ENCODE peak calls at places on chromosomes 12 and 14, in eight cellular contexts. One of them, this sample, is unnamed.

GRCh38 chr14:49879683-49880204 is 13.1 kb upstream of the ARF6 start:
- DNase-seq in kidney epithelial cell: peak
- DNase-seq in WERI-Rb-1: peak
- DNase-seq in fibroblast of pulmonary artery: peak
- DNase-seq in Calu3: peak
- DNase-seq in fibroblast of lung: peak
- DNase-seq in foreskin keratinocyte: peak
- DNase-seq in CD4-positive, alpha-beta T cell: peak
- DNase-seq in this sample: peak

GRCh38 chr12:45349911-45350310 is 134.0 kb downstream of the ANO6 start:
- DNase-seq in kidney epithelial cell: no peak
- DNase-seq in WERI-Rb-1: no peak
- DNase-seq in fibroblast of pulmonary artery: peak
- DNase-seq in Calu3: no peak
- DNase-seq in fibroblast of lung: peak
- DNase-seq in foreskin keratinocyte: no peak
- DNase-seq in CD4-positive, alpha-beta T cell: no peak
- DNase-seq in this sample: no peak

GRCh38 chr12:132423251-132424117 is 66.5 kb upstream of the FBRSL1 start:
- DNase-seq in kidney epithelial cell: no peak
- DNase-seq in WERI-Rb-1: no peak
- DNase-seq in fibroblast of pulmonary artery: no peak
- DNase-seq in Calu3: no peak
- DNase-seq in fibroblast of lung: no peak
- DNase-seq in foreskin keratinocyte: no peak
- DNase-seq in CD4-positive, alpha-beta T cell: no peak
- DNase-seq in this sample: no peak

GRCh38 chr14:22602011-22602410 is 3.9 kb downstream of the ABHD4 start:
- DNase-seq in kidney epithelial cell: no peak
- DNase-seq in WERI-Rb-1: no peak
- DNase-seq in fibroblast of pulmonary artery: no peak
- DNase-seq in Calu3: no peak
- DNase-seq in fibroblast of lung: no peak
- DNase-seq in foreskin keratinocyte: no peak
- DNase-seq in CD4-positive, alpha-beta T cell: no peak
- DNase-seq in this sample: no peak

GRCh38 chr12:24562761-24563392 is 386.0 kb downstream of the BCAT1 start:
- DNase-seq in kidney epithelial cell: no peak
- DNase-seq in WERI-Rb-1: peak
- DNase-seq in fibroblast of pulmonary artery: peak
- DNase-seq in Calu3: peak
- DNase-seq in fibroblast of lung: peak
- DNase-seq in foreskin keratinocyte: peak
- DNase-seq in CD4-positive, alpha-beta T cell: no peak
- DNase-seq in this sample: no peak

GRCh38 chr14:43003845-43004244 is 1397.2 kb downstream of the LRFN5 start:
- DNase-seq in kidney epithelial cell: no peak
- DNase-seq in WERI-Rb-1: no peak
- DNase-seq in fibroblast of pulmonary artery: peak
- DNase-seq in Calu3: no peak
- DNase-seq in fibroblast of lung: peak
- DNase-seq in foreskin keratinocyte: no peak
- DNase-seq in CD4-positive, alpha-beta T cell: no peak
- DNase-seq in this sample: no peak

GRCh38 chr14:60723218-60724079 is 702 bp downstream of the SIX4 start:
- DNase-seq in kidney epithelial cell: no peak
- DNase-seq in WERI-Rb-1: peak
- DNase-seq in fibroblast of pulmonary artery: peak
- DNase-seq in Calu3: peak
- DNase-seq in fibroblast of lung: peak
- DNase-seq in foreskin keratinocyte: peak
- DNase-seq in CD4-positive, alpha-beta T cell: peak
- DNase-seq in this sample: peak

GRCh38 chr14:68286667-68287066 is 467.1 kb downstream of the RAD51B start:
- DNase-seq in kidney epithelial cell: peak
- DNase-seq in WERI-Rb-1: no peak
- DNase-seq in fibroblast of pulmonary artery: no peak
- DNase-seq in Calu3: no peak
- DNase-seq in fibroblast of lung: no peak
- DNase-seq in foreskin keratinocyte: peak
- DNase-seq in CD4-positive, alpha-beta T cell: no peak
- DNase-seq in this sample: peak

GRCh38 chr12:9334026-9334692 is 126.0 kb upstream of the PZP start:
- DNase-seq in kidney epithelial cell: no peak
- DNase-seq in WERI-Rb-1: no peak
- DNase-seq in fibroblast of pulmonary artery: no peak
- DNase-seq in Calu3: no peak
- DNase-seq in fibroblast of lung: peak
- DNase-seq in foreskin keratinocyte: peak
- DNase-seq in CD4-positive, alpha-beta T cell: no peak
- DNase-seq in this sample: no peak

GRCh38 chr12:131735153-131735456 is 24.2 kb downstream of the SFSWAP start:
- DNase-seq in kidney epithelial cell: no peak
- DNase-seq in WERI-Rb-1: no peak
- DNase-seq in fibroblast of pulmonary artery: no peak
- DNase-seq in Calu3: no peak
- DNase-seq in fibroblast of lung: no peak
- DNase-seq in foreskin keratinocyte: no peak
- DNase-seq in CD4-positive, alpha-beta T cell: no peak
- DNase-seq in this sample: no peak

GRCh38 chr14:75297417-75298040 is 18.9 kb downstream of the FOS start:
- DNase-seq in kidney epithelial cell: no peak
- DNase-seq in WERI-Rb-1: no peak
- DNase-seq in fibroblast of pulmonary artery: no peak
- DNase-seq in Calu3: no peak
- DNase-seq in fibroblast of lung: no peak
- DNase-seq in foreskin keratinocyte: no peak
- DNase-seq in CD4-positive, alpha-beta T cell: no peak
- DNase-seq in this sample: no peak

GRCh38 chr14:70784886-70785285 is 24.4 kb downstream of the MAP3K9 start:
- DNase-seq in kidney epithelial cell: no peak
- DNase-seq in WERI-Rb-1: no peak
- DNase-seq in fibroblast of pulmonary artery: no peak
- DNase-seq in Calu3: no peak
- DNase-seq in fibroblast of lung: no peak
- DNase-seq in foreskin keratinocyte: no peak
- DNase-seq in CD4-positive, alpha-beta T cell: no peak
- DNase-seq in this sample: no peak

GRCh38 chr14:89409961-89410360 is 7.1 kb downstream of the FOXN3 start:
- DNase-seq in kidney epithelial cell: no peak
- DNase-seq in WERI-Rb-1: no peak
- DNase-seq in fibroblast of pulmonary artery: no peak
- DNase-seq in Calu3: no peak
- DNase-seq in fibroblast of lung: no peak
- DNase-seq in foreskin keratinocyte: no peak
- DNase-seq in CD4-positive, alpha-beta T cell: no peak
- DNase-seq in this sample: no peak

GRCh38 chr12:57452181-57452936 is 2.7 kb upstream of the INHBE start:
- DNase-seq in kidney epithelial cell: no peak
- DNase-seq in WERI-Rb-1: peak
- DNase-seq in fibroblast of pulmonary artery: peak
- DNase-seq in Calu3: no peak
- DNase-seq in fibroblast of lung: peak
- DNase-seq in foreskin keratinocyte: no peak
- DNase-seq in CD4-positive, alpha-beta T cell: no peak
- DNase-seq in this sample: peak

GRCh38 chr12:132218915-132219314 is 74.7 kb downstream of the NOC4L start:
- DNase-seq in kidney epithelial cell: no peak
- DNase-seq in WERI-Rb-1: peak
- DNase-seq in fibroblast of pulmonary artery: no peak
- DNase-seq in Calu3: peak
- DNase-seq in fibroblast of lung: no peak
- DNase-seq in foreskin keratinocyte: no peak
- DNase-seq in CD4-positive, alpha-beta T cell: peak
- DNase-seq in this sample: no peak

GRCh38 chr12:19856389-19856788 is 417.1 kb downstream of the AEBP2 start:
- DNase-seq in kidney epithelial cell: no peak
- DNase-seq in WERI-Rb-1: no peak
- DNase-seq in fibroblast of pulmonary artery: peak
- DNase-seq in Calu3: no peak
- DNase-seq in fibroblast of lung: peak
- DNase-seq in foreskin keratinocyte: no peak
- DNase-seq in CD4-positive, alpha-beta T cell: no peak
- DNase-seq in this sample: no peak

GRCh38 chr12:13701502-13701901 is 279.9 kb downstream of the GRIN2B start:
- DNase-seq in kidney epithelial cell: no peak
- DNase-seq in WERI-Rb-1: no peak
- DNase-seq in fibroblast of pulmonary artery: no peak
- DNase-seq in Calu3: no peak
- DNase-seq in fibroblast of lung: no peak
- DNase-seq in foreskin keratinocyte: no peak
- DNase-seq in CD4-positive, alpha-beta T cell: no peak
- DNase-seq in this sample: no peak

GRCh38 chr12:13707829-13708228 is 273.6 kb downstream of the GRIN2B start:
- DNase-seq in kidney epithelial cell: no peak
- DNase-seq in WERI-Rb-1: no peak
- DNase-seq in fibroblast of pulmonary artery: no peak
- DNase-seq in Calu3: no peak
- DNase-seq in fibroblast of lung: no peak
- DNase-seq in foreskin keratinocyte: no peak
- DNase-seq in CD4-positive, alpha-beta T cell: no peak
- DNase-seq in this sample: no peak

GRCh38 chr12:13698001-13698400 is 283.4 kb downstream of the GRIN2B start:
- DNase-seq in kidney epithelial cell: no peak
- DNase-seq in WERI-Rb-1: no peak
- DNase-seq in fibroblast of pulmonary artery: no peak
- DNase-seq in Calu3: no peak
- DNase-seq in fibroblast of lung: no peak
- DNase-seq in foreskin keratinocyte: no peak
- DNase-seq in CD4-positive, alpha-beta T cell: no peak
- DNase-seq in this sample: no peak

GRCh38 chr12:13702401-13702800 is 279.0 kb downstream of the GRIN2B start:
- DNase-seq in kidney epithelial cell: no peak
- DNase-seq in WERI-Rb-1: peak
- DNase-seq in fibroblast of pulmonary artery: no peak
- DNase-seq in Calu3: no peak
- DNase-seq in fibroblast of lung: no peak
- DNase-seq in foreskin keratinocyte: no peak
- DNase-seq in CD4-positive, alpha-beta T cell: no peak
- DNase-seq in this sample: no peak
- TF ChIP-seq CTCF in kidney epithelial cell: no peak
- TF ChIP-seq CTCF in WERI-Rb-1: no peak
- TF ChIP-seq CTCF in fibroblast of pulmonary artery: no peak
- TF ChIP-seq CTCF in Calu3: no peak
- TF ChIP-seq CTCF in fibroblast of lung: no peak
- TF ChIP-seq CTCF in foreskin keratinocyte: no peak
- TF ChIP-seq CTCF in CD4-positive, alpha-beta T cell: no peak
- TF ChIP-seq CTCF in this sample: no peak

GRCh38 chr14:33676135-33676566 is 274.7 kb downstream of the EGLN3 start:
- DNase-seq in kidney epithelial cell: no peak
- DNase-seq in WERI-Rb-1: peak
- DNase-seq in fibroblast of pulmonary artery: peak
- DNase-seq in Calu3: peak
- DNase-seq in fibroblast of lung: peak
- DNase-seq in foreskin keratinocyte: no peak
- DNase-seq in CD4-positive, alpha-beta T cell: no peak
- DNase-seq in this sample: no peak
- TF ChIP-seq CTCF in kidney epithelial cell: peak
- TF ChIP-seq CTCF in WERI-Rb-1: peak
- TF ChIP-seq CTCF in fibroblast of pulmonary artery: peak
- TF ChIP-seq CTCF in Calu3: no peak
- TF ChIP-seq CTCF in fibroblast of lung: peak
- TF ChIP-seq CTCF in foreskin keratinocyte: peak
- TF ChIP-seq CTCF in CD4-positive, alpha-beta T cell: no peak
- TF ChIP-seq CTCF in this sample: peak

GRCh38 chr12:56346663-56347062 is 8.0 kb downstream of the IL23A start:
- DNase-seq in kidney epithelial cell: no peak
- DNase-seq in WERI-Rb-1: peak
- DNase-seq in fibroblast of pulmonary artery: no peak
- DNase-seq in Calu3: no peak
- DNase-seq in fibroblast of lung: no peak
- DNase-seq in foreskin keratinocyte: no peak
- DNase-seq in CD4-positive, alpha-beta T cell: no peak
- DNase-seq in this sample: no peak
- TF ChIP-seq CTCF in kidney epithelial cell: no peak
- TF ChIP-seq CTCF in WERI-Rb-1: peak
- TF ChIP-seq CTCF in fibroblast of pulmonary artery: peak
- TF ChIP-seq CTCF in Calu3: no peak
- TF ChIP-seq CTCF in fibroblast of lung: no peak
- TF ChIP-seq CTCF in foreskin keratinocyte: peak
- TF ChIP-seq CTCF in CD4-positive, alpha-beta T cell: no peak
- TF ChIP-seq CTCF in this sample: peak

DNA sequence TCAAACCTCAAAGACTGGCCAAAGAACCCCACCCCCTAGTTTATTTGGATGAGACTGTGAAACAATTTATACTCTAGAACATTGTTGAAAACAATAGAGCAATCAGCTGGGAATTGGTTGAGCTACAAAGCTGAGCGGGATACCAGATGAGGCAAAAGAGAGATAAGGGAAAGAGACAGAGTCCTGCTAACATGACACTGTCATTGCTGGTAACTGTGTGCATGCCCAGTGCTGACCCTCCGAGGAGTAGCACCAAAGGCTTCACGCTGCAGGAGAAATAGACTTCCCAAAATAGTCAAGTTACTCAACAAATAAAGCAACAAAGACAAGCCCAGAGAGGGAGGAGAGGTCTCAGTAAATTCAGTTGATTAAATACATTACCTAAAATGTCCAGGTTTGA is 63.6 kb downstream of the RASSF8 start:
- DNase-seq in kidney epithelial cell: no peak
- DNase-seq in WERI-Rb-1: no peak
- DNase-seq in fibroblast of pulmonary artery: no peak
- DNase-seq in Calu3: no peak
- DNase-seq in fibroblast of lung: no peak
- DNase-seq in foreskin keratinocyte: no peak
- DNase-seq in CD4-positive, alpha-beta T cell: no peak
- DNase-seq in this sample: no peak
- TF ChIP-seq CTCF in kidney epithelial cell: no peak
- TF ChIP-seq CTCF in WERI-Rb-1: no peak
- TF ChIP-seq CTCF in fibroblast of pulmonary artery: no peak
- TF ChIP-seq CTCF in Calu3: no peak
- TF ChIP-seq CTCF in fibroblast of lung: no peak
- TF ChIP-seq CTCF in foreskin keratinocyte: no peak
- TF ChIP-seq CTCF in CD4-positive, alpha-beta T cell: no peak
- TF ChIP-seq CTCF in this sample: no peak

GRCh38 chr12:108611884-108612415 is 14.1 kb upstream of the TMEM119 start:
- DNase-seq in kidney epithelial cell: peak
- DNase-seq in WERI-Rb-1: peak
- DNase-seq in fibroblast of pulmonary artery: peak
- DNase-seq in Calu3: peak
- DNase-seq in fibroblast of lung: peak
- DNase-seq in foreskin keratinocyte: peak
- DNase-seq in CD4-positive, alpha-beta T cell: no peak
- DNase-seq in this sample: peak
- TF ChIP-seq CTCF in kidney epithelial cell: peak
- TF ChIP-seq CTCF in WERI-Rb-1: peak
- TF ChIP-seq CTCF in fibroblast of pulmonary artery: peak
- TF ChIP-seq CTCF in Calu3: no peak
- TF ChIP-seq CTCF in fibroblast of lung: peak
- TF ChIP-seq CTCF in foreskin keratinocyte: peak
- TF ChIP-seq CTCF in CD4-positive, alpha-beta T cell: peak
- TF ChIP-seq CTCF in this sample: peak

GRCh38 chr12:52362118-52362726 is 5.1 kb downstream of the KRT85 start:
- DNase-seq in kidney epithelial cell: no peak
- DNase-seq in WERI-Rb-1: peak
- DNase-seq in fibroblast of pulmonary artery: no peak
- DNase-seq in Calu3: no peak
- DNase-seq in fibroblast of lung: no peak
- DNase-seq in foreskin keratinocyte: no peak
- DNase-seq in CD4-positive, alpha-beta T cell: no peak
- DNase-seq in this sample: no peak
- TF ChIP-seq CTCF in kidney epithelial cell: peak
- TF ChIP-seq CTCF in WERI-Rb-1: peak
- TF ChIP-seq CTCF in fibroblast of pulmonary artery: peak
- TF ChIP-seq CTCF in Calu3: no peak
- TF ChIP-seq CTCF in fibroblast of lung: peak
- TF ChIP-seq CTCF in foreskin keratinocyte: peak
- TF ChIP-seq CTCF in CD4-positive, alpha-beta T cell: no peak
- TF ChIP-seq CTCF in this sample: peak